ENCODE peak calls at places on chromosomes 11 and 22, in four cellular contexts. One of them, this sample, is unnamed.

GRCh38 chr11:3375552-3375951 is 3.4 kb downstream of the ZNF195 start:
- DNase-seq in spleen: no peak
- DNase-seq in H1: no peak
- DNase-seq in prostate gland: no peak
- DNase-seq in this sample: no peak

GRCh38 chr11:61967177-61967923 is at the start of gene FTH1:
- DNase-seq in spleen: peak; percentile 97
- DNase-seq in H1: peak; percentile 90
- DNase-seq in prostate gland: peak; percentile 93
- DNase-seq in this sample: peak; percentile 79

GRCh38 chr11:91248199-91248807 is 976.3 kb upstream of the FAT3 start:
- DNase-seq in spleen: no peak
- DNase-seq in H1: no peak
- DNase-seq in prostate gland: no peak
- DNase-seq in this sample: no peak

GRCh38 chr11:93591247-93591898 is 48.2 kb upstream of the SMCO4 start:
- DNase-seq in spleen: no peak
- DNase-seq in H1: no peak
- DNase-seq in prostate gland: no peak
- DNase-seq in this sample: no peak

GRCh38 chr11:923691-924405 is 1.8 kb upstream of the AP2A2 start:
- DNase-seq in spleen: no peak
- DNase-seq in H1: no peak
- DNase-seq in prostate gland: no peak
- DNase-seq in this sample: no peak

GRCh38 chr11:62931501-62932278 is 10.5 kb upstream of the CHRM1 start:
- DNase-seq in spleen: no peak
- DNase-seq in H1: no peak
- DNase-seq in prostate gland: no peak
- DNase-seq in this sample: no peak

GRCh38 chr11:129386795-129387390 is 11.2 kb downstream of the BARX2 start:
- DNase-seq in spleen: no peak
- DNase-seq in H1: no peak
- DNase-seq in prostate gland: no peak
- DNase-seq in this sample: no peak

GRCh38 chr11:74909363-74909762 is 39.5 kb downstream of the XRRA1 start:
- DNase-seq in spleen: no peak
- DNase-seq in H1: no peak
- DNase-seq in prostate gland: no peak
- DNase-seq in this sample: no peak

GRCh38 chr11:65445604-65446445 is 23.2 kb downstream of the NEAT1 start:
- DNase-seq in spleen: peak; percentile 78
- DNase-seq in H1: no peak
- DNase-seq in prostate gland: no peak
- DNase-seq in this sample: no peak

GRCh38 chr11:121643530-121644512 is 191.1 kb upstream of the SORL1-AS1 start:
- DNase-seq in spleen: no peak
- DNase-seq in H1: no peak
- DNase-seq in prostate gland: no peak
- DNase-seq in this sample: no peak

GRCh38 chr22:44732017-44732561 is 20.3 kb upstream of the ARHGAP8 start:
- DNase-seq in spleen: no peak
- DNase-seq in H1: no peak
- DNase-seq in prostate gland: no peak
- DNase-seq in this sample: no peak

GRCh38 chr11:22304337-22304961 is 33.7 kb upstream of the SLC17A6 start:
- DNase-seq in spleen: no peak
- DNase-seq in H1: no peak
- DNase-seq in prostate gland: no peak
- DNase-seq in this sample: no peak

GRCh38 chr11:71165771-71166170 is 86.6 kb downstream of the SHANK2 start:
- DNase-seq in spleen: peak; percentile 67
- DNase-seq in H1: no peak
- DNase-seq in prostate gland: no peak
- DNase-seq in this sample: no peak
- TF ChIP-seq POLR2A in spleen: no peak
- TF ChIP-seq POLR2A in H1: no peak
- TF ChIP-seq POLR2A in prostate gland: no peak
- TF ChIP-seq POLR2A in this sample: no peak

GRCh38 chr22:40281717-40282116 is 64.6 kb upstream of the ADSL start:
- DNase-seq in spleen: no peak
- DNase-seq in H1: no peak
- DNase-seq in prostate gland: peak; percentile 63
- DNase-seq in this sample: no peak

GRCh38 chr22:40279017-40279416 is 67.3 kb upstream of the ADSL start:
- DNase-seq in spleen: no peak
- DNase-seq in H1: no peak
- DNase-seq in prostate gland: no peak
- DNase-seq in this sample: no peak

GRCh38 chr22:40273319-40273718 is 73.0 kb upstream of the ADSL start:
- DNase-seq in spleen: no peak
- DNase-seq in H1: no peak
- DNase-seq in prostate gland: no peak
- DNase-seq in this sample: no peak

GRCh38 chr22:40271440-40271839 is 74.9 kb upstream of the ADSL start:
- DNase-seq in spleen: no peak
- DNase-seq in H1: no peak
- DNase-seq in prostate gland: no peak
- DNase-seq in this sample: no peak

GRCh38 chr22:40276877-40277823 is 69.2 kb upstream of the ADSL start:
- DNase-seq in spleen: no peak
- DNase-seq in H1: no peak
- DNase-seq in prostate gland: no peak
- DNase-seq in this sample: no peak
- TF ChIP-seq POLR2AphosphoS5 in spleen: no peak
- TF ChIP-seq POLR2AphosphoS5 in H1: no peak
- TF ChIP-seq POLR2AphosphoS5 in prostate gland: peak; percentile 19
- TF ChIP-seq POLR2AphosphoS5 in this sample: no peak

DNA sequence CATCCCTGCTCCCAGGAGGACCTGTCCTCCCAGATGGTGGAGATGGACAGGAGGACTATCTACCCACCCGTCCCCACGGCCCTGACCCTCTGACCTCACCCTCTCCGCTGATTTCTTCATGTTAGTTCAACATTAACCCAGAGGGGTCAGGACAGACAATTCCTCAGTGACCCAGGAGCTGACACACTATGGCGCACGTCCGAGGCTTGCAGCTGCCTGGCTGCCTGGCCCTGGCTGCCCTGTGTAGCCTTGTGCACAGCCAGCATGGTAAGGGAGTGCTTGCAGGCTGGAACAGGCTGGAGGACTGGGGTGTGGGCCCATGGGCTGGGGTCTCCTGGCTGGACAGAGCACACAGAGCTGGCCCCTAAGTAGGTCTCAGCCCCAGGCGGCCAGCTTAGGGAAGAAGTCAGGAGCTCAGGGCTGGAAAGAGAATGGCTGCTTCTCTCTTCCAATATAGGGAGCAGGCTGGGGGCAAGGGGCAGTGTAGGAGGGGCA is at the start of gene F2:
- DNase-seq in spleen: no peak
- DNase-seq in H1: no peak
- DNase-seq in prostate gland: no peak
- DNase-seq in this sample: no peak
- TF ChIP-seq POLR2A in spleen: no peak
- TF ChIP-seq POLR2A in H1: no peak
- TF ChIP-seq POLR2A in prostate gland: no peak
- TF ChIP-seq POLR2A in this sample: no peak

GRCh38 chr22:46830001-46830715 is 67.7 kb downstream of the TBC1D22A start:
- DNase-seq in spleen: peak; percentile 72
- DNase-seq in H1: peak; percentile 37
- DNase-seq in prostate gland: peak; percentile 32
- DNase-seq in this sample: no peak
- TF ChIP-seq POLR2AphosphoS5 in spleen: peak; percentile 26
- TF ChIP-seq POLR2AphosphoS5 in H1: no peak
- TF ChIP-seq POLR2AphosphoS5 in prostate gland: no peak
- TF ChIP-seq POLR2AphosphoS5 in this sample: no peak

GRCh38 chr11:60836866-60837510 is 4.9 kb upstream of the CCDC86 start:
- DNase-seq in spleen: no peak
- DNase-seq in H1: no peak
- DNase-seq in prostate gland: no peak
- DNase-seq in this sample: no peak
- TF ChIP-seq POLR2A in spleen: no peak
- TF ChIP-seq POLR2A in H1: no peak
- TF ChIP-seq POLR2A in prostate gland: no peak
- TF ChIP-seq POLR2A in this sample: no peak

DNA sequence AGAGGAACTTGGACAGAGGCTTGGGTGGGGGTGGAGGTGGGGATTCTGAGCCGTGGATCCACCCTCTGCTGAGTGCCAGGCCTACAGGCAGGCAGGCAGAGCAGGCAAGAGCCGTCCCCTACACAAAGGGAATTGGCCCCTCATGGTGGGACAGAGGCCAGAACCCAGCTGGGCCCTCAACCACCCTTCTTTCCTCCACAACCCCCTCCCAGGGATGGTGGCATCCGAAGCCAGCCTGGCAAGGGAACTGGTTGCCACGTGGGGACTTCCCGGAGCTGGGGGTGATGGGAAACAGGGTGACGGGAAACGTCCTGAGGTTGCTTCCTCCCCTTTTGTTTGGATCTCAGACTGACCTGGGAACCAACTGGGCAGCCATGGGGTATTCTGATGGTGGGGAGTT is 31.7 kb downstream of the TXN2 start:
- DNase-seq in spleen: peak; percentile 86
- DNase-seq in H1: no peak
- DNase-seq in prostate gland: no peak
- DNase-seq in this sample: no peak
- TF ChIP-seq POLR2AphosphoS5 in spleen: peak; percentile 69
- TF ChIP-seq POLR2AphosphoS5 in H1: no peak
- TF ChIP-seq POLR2AphosphoS5 in prostate gland: no peak
- TF ChIP-seq POLR2AphosphoS5 in this sample: no peak

GRCh38 chr11:6604081-6604626 is 580 bp downstream of the ILK start:
- DNase-seq in spleen: peak; percentile 89
- DNase-seq in H1: no peak
- DNase-seq in prostate gland: peak; percentile 35
- DNase-seq in this sample: no peak

GRCh38 chr11:6608726-6609501 is 3.1 kb downstream of the TAF10 start:
- DNase-seq in spleen: no peak
- DNase-seq in H1: no peak
- DNase-seq in prostate gland: no peak
- DNase-seq in this sample: no peak

GRCh38 chr11:6608011-6608410 is 4.0 kb downstream of the TAF10 start:
- DNase-seq in spleen: peak; percentile 64
- DNase-seq in H1: peak; percentile 20
- DNase-seq in prostate gland: no peak
- DNase-seq in this sample: no peak

GRCh38 chr11:6607190-6607635 is 3.6 kb downstream of the ILK start:
- DNase-seq in spleen: no peak
- DNase-seq in H1: no peak
- DNase-seq in prostate gland: no peak
- DNase-seq in this sample: no peak

DNA sequence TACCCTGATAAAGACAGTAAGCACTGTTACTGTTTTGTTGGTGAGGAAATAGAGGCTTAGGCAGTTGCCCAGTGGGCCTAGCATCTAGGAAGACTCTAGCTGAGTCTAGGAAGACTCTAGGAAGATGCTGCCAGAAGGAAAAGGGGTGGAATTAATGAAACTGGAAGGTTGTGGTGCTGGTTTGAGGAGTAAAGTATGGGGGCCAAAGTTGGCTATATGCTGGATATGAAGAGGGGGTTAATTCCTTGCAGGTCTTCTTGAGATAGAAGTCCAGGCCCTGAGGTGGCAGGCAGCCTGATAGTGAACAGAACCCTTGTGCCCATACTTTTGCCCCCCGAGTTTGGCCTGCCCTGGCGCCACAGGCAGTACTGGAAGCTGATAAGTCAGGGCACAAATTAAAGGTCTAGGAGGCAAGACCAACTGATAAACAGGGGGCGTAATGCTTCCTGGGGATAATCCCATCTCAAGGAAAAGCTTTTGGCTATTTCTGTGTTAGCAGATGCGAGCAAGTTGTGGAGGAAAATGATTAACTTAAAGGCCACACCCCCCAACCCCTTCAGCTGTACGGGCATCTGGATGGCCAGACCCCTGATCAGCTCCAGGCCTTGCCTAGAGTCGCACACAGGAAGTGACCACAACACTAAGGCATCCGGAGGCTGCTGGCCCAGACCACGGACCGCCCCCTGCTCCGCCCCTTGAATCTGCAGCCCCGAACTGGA is 3.1 kb downstream of the ILK start:
- DNase-seq in spleen: peak; percentile 92
- DNase-seq in H1: peak; percentile 89
- DNase-seq in prostate gland: peak; percentile 86
- DNase-seq in this sample: no peak
- TF ChIP-seq POLR2A in spleen: no peak
- TF ChIP-seq POLR2A in H1: peak; percentile 78
- TF ChIP-seq POLR2A in prostate gland: peak; percentile 75
- TF ChIP-seq POLR2A in this sample: peak; percentile 34

GRCh38 chr22:30266445-30267381 is at the start of gene OSM:
- DNase-seq in spleen: peak; percentile 97
- DNase-seq in H1: no peak
- DNase-seq in prostate gland: no peak
- DNase-seq in this sample: peak; percentile 61
- TF ChIP-seq POLR2AphosphoS5 in spleen: peak; percentile 86
- TF ChIP-seq POLR2AphosphoS5 in H1: no peak
- TF ChIP-seq POLR2AphosphoS5 in prostate gland: no peak
- TF ChIP-seq POLR2AphosphoS5 in this sample: no peak